ENCODE peak calls at places on chromosomes 11 and 22, in four cellular contexts. D, Z, N and I are unnamed samples.

GRCh38 chr11:124276081-124276480 is 19.9 kb downstream of the OR8G5 start:
- DNase-seq in D (peak), N (no peak), Z (no peak), I (no peak)

GRCh38 chr11:33525789-33526188 is 174.8 kb downstream of the C11orf91 start:
- DNase-seq in Z (no peak), N (no peak), D (no peak), I (no peak)

GRCh38 chr11:133946541-133947297 is 10.0 kb downstream of the IGSF9B start:
- DNase-seq in Z (no peak), D (peak), N (no peak), I (no peak)

GRCh38 chr11:61580292-61580888 is 486 bp downstream of the SYT7 start:
- DNase-seq in Z (no peak), D (no peak), N (no peak), I (no peak)

GRCh38 chr22:49101873-49102272 is 725.8 kb downstream of the BRD1 start:
- DNase-seq in D (no peak), Z (no peak), N (no peak), I (no peak)

GRCh38 chr11:96760815-96761214 is 371.0 kb downstream of the JRKL start:
- DNase-seq in Z (no peak), N (no peak), D (no peak), I (no peak)

GRCh38 chr11:8100605-8101004 is 19.6 kb downstream of the TUB start:
- DNase-seq in D (no peak), Z (no peak), N (no peak), I (no peak)

GRCh38 chr11:65501530-65502273 is 2.9 kb downstream of the MALAT1 start:
- DNase-seq in N (no peak), D (peak), Z (no peak), I (no peak)

GRCh38 chr11:131064373-131064991 is 148.2 kb upstream of the SNX19 start:
- DNase-seq in Z (peak), D (peak), N (no peak), I (no peak)

GRCh38 chr11:126978155-126978554 is 22.4 kb downstream of the KIRREL3 start:
- DNase-seq in Z (no peak), D (no peak), N (no peak), I (no peak)

GRCh38 chr22:35043251-35043931 is 22.6 kb upstream of the ISX start:
- DNase-seq in Z (no peak), N (no peak), D (no peak), I (no peak)

GRCh38 chr22:50507991-50508884 is at the start of gene NCAPH2:
- DNase-seq in D (peak), Z (no peak), N (peak), I (peak)

GRCh38 chr11:108117746-108118371 is 3.5 kb upstream of the ACAT1 start:
- DNase-seq in Z (no peak), D (peak), N (no peak), I (no peak)

GRCh38 chr11:34940026-34940677 is 23.7 kb downstream of the PDHX start:
- DNase-seq in Z (no peak), N (no peak), D (peak), I (no peak)

GRCh38 chr11:11148104-11148509 is 204.9 kb downstream of the CSNK2A3 start:
- DNase-seq in Z (no peak), D (peak), N (peak), I (no peak)

GRCh38 chr11:72483412-72484186 is 49.3 kb upstream of the CLPB start:
- DNase-seq in Z (no peak), D (peak), N (no peak), I (no peak)

GRCh38 chr11:115338476-115338875 is 165.7 kb downstream of the CADM1 start:
- DNase-seq in N (no peak), D (no peak), Z (no peak), I (no peak)

GRCh38 chr11:2942447-2942846 is 13.2 kb upstream of the PHLDA2 start:
- DNase-seq in D (no peak), N (no peak), Z (no peak), I (no peak)

GRCh38 chr11:370087-370941 is 1.0 kb downstream of the B4GALNT4 start:
- DNase-seq in N (peak), D (no peak), Z (no peak), I (no peak)

GRCh38 chr11:76228122-76229000 is 22.1 kb upstream of the WNT11 start:
- DNase-seq in D (no peak), Z (no peak), N (no peak), I (no peak)

GRCh38 chr11:926341-926916 is 759 bp downstream of the AP2A2 start:
- DNase-seq in N (no peak), Z (no peak), D (peak), I (no peak)

GRCh38 chr11:119108857-119109221 is 1.7 kb downstream of the C2CD2L start:
- DNase-seq in Z (no peak), D (no peak), N (no peak), I (no peak)

GRCh38 chr11:95138448-95138847 is 48.8 kb downstream of the ENDOD1 start:
- DNase-seq in Z (no peak), N (no peak), D (no peak), I (no peak)

GRCh38 chr11:43834291-43834690 is 46.3 kb upstream of the ALKBH3 start:
- DNase-seq in N (no peak), Z (no peak), D (no peak), I (no peak)

GRCh38 chr11:78453140-78453935 is 35.7 kb upstream of the GAB2 start:
- DNase-seq in N (no peak), Z (no peak), D (no peak), I (no peak)

GRCh38 chr22:49621601-49622210 is 206.0 kb downstream of the BRD1 start:
- DNase-seq in Z (no peak), D (no peak), N (no peak), I (no peak)

GRCh38 chr11:47175746-47176327 is 842 bp downstream of the ARFGAP2 start:
- DNase-seq in D (no peak), Z (no peak), N (no peak), I (no peak)

GRCh38 chr11:105588001-105588400 is 21.9 kb upstream of the GRIA4 start:
- DNase-seq in D (peak), Z (no peak), N (no peak), I (no peak)

GRCh38 chr11:71078482-71078881 is 173.9 kb downstream of the SHANK2 start:
- DNase-seq in D (peak), Z (no peak), N (no peak), I (no peak)

GRCh38 chr11:7609521-7609920 is 63.8 kb downstream of the CYB5R2 start:
- DNase-seq in D (no peak), N (no peak), Z (no peak), I (no peak)

GRCh38 chr11:26734706-26735105 is 12.8 kb upstream of the SLC5A12 start:
- DNase-seq in D (no peak), Z (no peak), N (no peak), I (no peak)

GRCh38 chr11:5736396-5736795 is at the start of gene OR56B1:
- DNase-seq in D (no peak), Z (no peak), N (no peak), I (no peak)

DNA sequence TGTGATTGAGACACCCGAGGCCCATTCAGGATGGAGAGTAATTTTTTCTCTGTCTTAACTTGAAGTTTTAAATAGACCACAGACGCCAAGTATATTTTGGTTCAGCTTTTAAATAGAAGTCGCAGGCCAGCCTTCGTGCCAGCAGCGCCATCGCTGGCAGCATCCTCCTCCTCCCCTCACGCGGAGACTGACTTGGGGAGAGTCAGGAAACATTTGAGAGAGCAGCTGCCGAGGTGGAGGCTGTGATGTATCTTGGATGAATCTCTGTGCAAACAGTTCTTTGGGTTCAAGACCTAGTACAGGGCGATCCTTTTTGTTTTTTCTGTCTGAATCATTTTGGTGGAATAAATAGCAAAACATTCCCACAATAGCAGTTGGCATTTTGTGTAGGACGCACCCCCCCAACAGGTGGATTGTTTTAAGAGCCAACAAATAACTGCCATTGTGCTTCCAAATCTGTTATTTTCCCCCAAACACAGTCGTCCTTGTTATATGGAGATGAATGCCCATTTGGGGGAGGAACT is 920 bp upstream of the DMC1 start:
- DNase-seq in Z (peak), D (peak), N (peak), I (no peak)
- TF ChIP-seq CTCF in Z (no peak), D (peak), N (no peak), I (no peak)

DNA sequence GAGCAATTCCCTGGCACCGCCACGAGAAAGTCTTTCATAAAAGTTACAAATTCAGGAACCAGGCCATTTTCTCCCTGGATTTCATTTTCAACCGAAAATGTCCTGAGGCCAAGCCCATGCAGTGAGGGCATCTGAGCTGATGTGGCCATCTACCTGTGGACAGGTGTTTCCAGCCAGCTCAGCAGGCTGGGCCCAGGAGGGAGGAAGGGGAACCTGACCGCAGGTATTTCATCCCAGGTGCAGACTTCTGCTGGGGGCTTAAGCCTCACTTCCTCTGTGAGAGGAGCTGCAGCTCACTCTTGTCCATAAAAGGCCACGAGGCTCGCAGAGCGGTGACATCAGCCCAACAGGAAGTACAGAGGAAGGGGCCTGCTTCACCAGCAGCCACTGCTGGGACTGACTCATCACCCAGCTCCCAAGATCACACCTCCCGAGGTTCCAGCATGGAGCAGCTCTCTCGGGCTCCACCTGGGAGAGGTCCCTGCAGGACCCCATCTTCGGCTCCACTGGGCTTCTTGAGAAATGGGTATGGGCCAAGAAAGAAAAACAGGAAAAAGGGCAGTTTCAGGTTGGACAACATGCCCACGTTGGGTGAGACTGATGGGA is 56.4 kb downstream of the MYH9 start:
- DNase-seq in N (peak), Z (no peak), D (peak), I (no peak)
- TF ChIP-seq CTCF in N (no peak), Z (no peak), D (no peak), I (no peak)

GRCh38 chr22:26064048-26064447 is 105.2 kb upstream of the SEZ6L start:
- DNase-seq in N (no peak), D (no peak), Z (no peak), I (no peak)

GRCh38 chr22:26068571-26068970 is 100.7 kb upstream of the SEZ6L start:
- DNase-seq in Z (no peak), N (no peak), D (no peak), I (no peak)

GRCh38 chr22:26065847-26066246 is 103.4 kb upstream of the SEZ6L start:
- DNase-seq in D (no peak), N (no peak), Z (no peak), I (no peak)

DNA sequence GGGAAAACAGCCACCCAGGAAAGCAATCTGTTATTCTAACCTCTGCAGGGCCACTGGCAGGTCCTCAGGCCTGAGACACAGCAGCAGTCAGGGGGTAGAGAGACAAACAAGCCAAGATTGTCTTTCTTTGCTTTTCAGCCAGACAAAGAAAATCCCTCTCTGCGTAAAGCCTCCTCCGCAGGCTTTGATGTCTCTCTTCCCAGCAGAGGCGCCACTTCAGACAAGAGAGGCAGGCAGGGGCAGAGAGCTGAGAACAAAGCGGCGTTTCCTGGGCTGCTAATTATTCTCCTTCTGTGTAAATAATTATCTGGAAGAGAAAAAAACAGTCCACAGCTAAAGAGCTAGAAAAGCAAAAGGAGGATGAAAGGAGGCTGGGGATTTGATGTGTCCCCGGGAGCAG is 102.7 kb upstream of the SEZ6L start:
- DNase-seq in Z (no peak), D (no peak), N (no peak), I (no peak)
- TF ChIP-seq CTCF in Z (peak), D (no peak), N (no peak), I (peak)

DNA sequence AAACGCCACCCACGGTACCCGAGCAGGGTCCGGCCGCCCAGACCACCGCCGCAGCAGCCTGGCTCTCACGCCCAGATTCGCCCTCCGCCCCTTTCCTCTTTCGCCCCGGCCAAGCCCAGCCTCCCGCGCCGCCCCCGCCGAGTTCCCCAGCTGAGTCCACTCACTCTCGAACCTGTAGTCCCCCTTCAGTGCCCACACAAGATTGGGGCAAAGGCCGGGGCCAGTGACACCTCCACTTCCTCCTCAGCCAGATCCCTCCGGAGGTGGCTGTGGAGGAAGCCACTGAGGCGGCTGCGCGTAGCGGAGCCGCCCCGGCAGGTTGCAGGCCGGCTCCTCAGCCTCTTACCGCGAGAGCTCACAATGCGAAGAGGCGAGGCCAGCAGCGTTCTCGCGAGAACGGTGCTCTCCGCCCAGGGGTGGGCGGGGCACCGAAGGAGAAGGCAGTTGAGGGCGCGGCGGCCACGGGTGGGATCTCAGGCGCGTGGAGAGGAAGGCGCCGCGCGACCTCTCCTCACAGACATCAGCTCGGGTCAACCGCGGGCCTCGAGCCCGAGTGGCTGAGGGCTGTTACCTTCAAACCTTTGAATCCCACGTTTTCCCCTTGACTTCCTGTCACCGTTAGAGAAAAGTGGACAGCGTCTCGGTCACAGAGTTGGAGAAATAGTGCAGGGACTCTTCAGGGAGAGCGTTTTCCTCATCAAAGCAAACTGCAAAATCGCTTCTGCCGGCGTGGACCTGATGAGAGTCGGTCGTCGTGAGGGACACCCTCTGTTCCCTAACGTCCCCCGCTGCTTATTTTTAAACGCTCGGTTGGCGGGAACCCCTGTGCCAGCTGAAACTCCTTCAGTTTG is at the start of gene BTBD10:
- DNase-seq in N (peak), D (peak), Z (peak), I (peak)
- TF ChIP-seq CTCF in N (no peak), D (no peak), Z (no peak), I (no peak)